ENCODE peak calls at places on chromosomes 12 and 14, in eight cellular contexts. C is psoas muscle, Q is astrocyte, B is H9, T is left ventricle myocardium inferior, H is MM.1S, N is GM23248, K is left lung. F is an unnamed sample. For H3K4me1, the result is how much of the 10 kb centered on the place peaks cover.

GRCh38 chr12:18684430-18684829 is 53.4 kb downstream of the PLCZ1 start:
- DNase-seq in C (no peak), Q (no peak), B (no peak), T (no peak), H (no peak), N (peak), K (no peak), F (no peak)

GRCh38 chr12:96223411-96224218 is 29.4 kb downstream of the ELK3 start:
- DNase-seq in C (no peak), Q (no peak), B (no peak), T (no peak), H (no peak), N (no peak), K (no peak), F (no peak)

GRCh38 chr12:98418357-98419075 is 96.9 kb upstream of the TMPO start:
- DNase-seq in C (peak), Q (peak), B (peak), T (peak), H (no peak), N (peak), K (peak), F (no peak)

GRCh38 chr12:9864913-9865675 is 4.1 kb downstream of the CLEC2B start:
- DNase-seq in C (no peak), Q (no peak), B (no peak), T (no peak), H (peak), N (no peak), K (no peak), F (peak)

GRCh38 chr14:34355584-34356266 is 106.3 kb downstream of the SPTSSA start:
- DNase-seq in C (no peak), Q (peak), B (no peak), T (no peak), H (no peak), N (peak), K (no peak), F (no peak)

GRCh38 chr12:53096761-53097160 is 706 bp upstream of the IGFBP6 start:
- DNase-seq in C (no peak), Q (no peak), B (no peak), T (no peak), H (no peak), N (no peak), K (no peak), F (no peak)

GRCh38 chr12:120799417-120800045 is 73.9 kb downstream of the ACADS start:
- DNase-seq in C (no peak), Q (no peak), B (no peak), T (no peak), H (no peak), N (no peak), K (no peak), F (no peak)

GRCh38 chr12:115504241-115504941 is 773.1 kb downstream of the MED13L start:
- DNase-seq in C (no peak), Q (no peak), B (no peak), T (peak), H (peak), N (no peak), K (no peak), F (no peak)

GRCh38 chr14:105528197-105528858 is 1.9 kb downstream of the TMEM121 start:
- DNase-seq in C (peak), Q (peak), B (peak), T (peak), H (peak), N (peak), K (peak), F (peak)

GRCh38 chr12:106945261-106945851 is 10.4 kb upstream of the TMEM263 start:
- DNase-seq in C (no peak), Q (no peak), B (no peak), T (no peak), H (no peak), N (no peak), K (no peak), F (no peak)

GRCh38 chr14:52318057-52318456 is 3.9 kb downstream of the PTGER2 start:
- DNase-seq in C (no peak), Q (no peak), B (no peak), T (no peak), H (no peak), N (no peak), K (no peak), F (peak)

DNA sequence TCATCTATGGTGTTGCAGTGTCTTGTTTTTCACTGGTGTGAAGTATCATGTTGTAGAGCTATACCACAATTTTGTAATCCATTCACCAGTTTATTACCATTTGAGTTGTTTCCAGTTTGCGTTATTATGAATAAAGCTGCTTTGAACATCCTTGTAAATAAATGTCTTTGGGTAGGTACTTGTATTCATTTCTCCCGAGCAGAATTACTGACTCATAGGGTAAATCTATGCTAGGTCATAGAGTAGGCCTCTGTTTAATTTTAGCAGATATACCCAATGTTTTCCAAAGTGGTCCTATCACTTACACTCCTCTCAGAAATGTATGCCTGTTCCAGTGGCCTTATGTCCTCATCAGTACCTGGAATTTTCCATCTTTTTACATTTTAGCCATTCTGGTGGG is 6.6 kb upstream of the GOLGA5 start:
- DNase-seq in C (no peak), Q (no peak), B (no peak), T (no peak), H (no peak), N (no peak), K (no peak), F (no peak)
- H3K4me1 ChIP-seq in C (under half), Q (under half), B (under half), T (under half), H (under half), N (under half), K (under half), F (under half)

GRCh38 chr14:93305708-93306418 is 27.0 kb downstream of the BTBD7 start:
- DNase-seq in C (no peak), Q (no peak), B (no peak), T (no peak), H (no peak), N (no peak), K (no peak), F (no peak)

GRCh38 chr14:93304771-93305170 is 28.1 kb downstream of the BTBD7 start:
- DNase-seq in C (no peak), Q (peak), B (no peak), T (no peak), H (no peak), N (peak), K (no peak), F (no peak)

GRCh38 chr14:93302688-93303581 is 29.9 kb downstream of the BTBD7 start:
- DNase-seq in C (no peak), Q (no peak), B (no peak), T (no peak), H (no peak), N (no peak), K (no peak), F (no peak)

GRCh38 chr14:93301821-93302447 is 30.9 kb downstream of the BTBD7 start:
- DNase-seq in C (no peak), Q (peak), B (peak), T (no peak), H (no peak), N (no peak), K (no peak), F (no peak)

GRCh38 chr14:93303659-93304058 is 29.2 kb downstream of the BTBD7 start:
- DNase-seq in C (no peak), Q (no peak), B (no peak), T (peak), H (no peak), N (peak), K (no peak), F (no peak)
- H3K4me1 ChIP-seq in C (under half), Q (under half), B (under half), T (half or more), H (under half), N (under half), K (under half), F (under half)

DNA sequence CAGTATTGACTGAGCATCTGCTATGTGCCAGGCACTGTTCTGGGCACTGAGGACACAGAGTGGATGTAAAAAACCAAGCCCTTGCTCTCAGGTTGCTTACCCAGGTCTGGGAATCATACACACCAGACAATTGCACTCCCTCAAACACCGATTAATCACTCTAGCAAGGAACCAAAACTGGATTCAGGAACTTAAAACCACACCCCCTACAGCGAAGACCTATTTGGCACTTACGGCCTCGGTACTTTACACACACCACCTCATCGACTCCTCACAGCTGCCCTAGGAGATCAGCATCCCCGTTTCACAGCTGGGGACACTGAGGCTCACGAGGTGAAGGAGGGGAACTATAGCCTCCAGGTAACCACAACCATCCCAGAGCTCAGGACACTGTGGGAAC is 1.6 kb downstream of the GLTP start:
- DNase-seq in C (no peak), Q (no peak), B (no peak), T (no peak), H (no peak), N (peak), K (no peak), F (no peak)
- H3K4me1 ChIP-seq in C (under half), Q (under half), B (under half), T (under half), H (under half), N (under half), K (half or more), F (under half)

GRCh38 chr12:2353281-2353680 is 300.5 kb downstream of the CACNA1C start:
- DNase-seq in C (no peak), Q (no peak), B (no peak), T (no peak), H (no peak), N (no peak), K (no peak), F (no peak)

GRCh38 chr12:2353691-2354090 is 300.9 kb downstream of the CACNA1C start:
- DNase-seq in C (no peak), Q (no peak), B (no peak), T (no peak), H (no peak), N (no peak), K (no peak), F (no peak)

GRCh38 chr12:2352203-2352602 is 299.4 kb downstream of the CACNA1C start:
- DNase-seq in C (no peak), Q (no peak), B (no peak), T (no peak), H (no peak), N (no peak), K (no peak), F (no peak)

GRCh38 chr12:2348477-2348852 is 295.7 kb downstream of the CACNA1C start:
- DNase-seq in C (no peak), Q (no peak), B (no peak), T (no peak), H (no peak), N (no peak), K (no peak), F (no peak)

GRCh38 chr12:2351129-2351528 is 298.3 kb downstream of the CACNA1C start:
- DNase-seq in C (no peak), Q (no peak), B (no peak), T (no peak), H (no peak), N (no peak), K (no peak), F (no peak)
- H3K4me1 ChIP-seq in C (under half), Q (under half), B (under half), T (half or more), H (under half), N (under half), K (under half), F (under half)